ENCODE peak calls at places on chromosomes 1 and 21, in four cellular contexts. T, A, H and C are unnamed samples.

GRCh38 chr1:38613996-38614395 is 245.6 kb downstream of the RRAGC start:
- DNase-seq in H (peak), T (no peak), A (no peak), C (no peak)

GRCh38 chr21:44931501-44932365 is 8.1 kb upstream of the SLX9 start:
- DNase-seq in T (no peak), A (no peak), H (no peak), C (no peak)

GRCh38 chr1:157390646-157391045 is 161.7 kb downstream of the FCRL5 start:
- DNase-seq in A (no peak), H (no peak), T (no peak), C (no peak)

GRCh38 chr1:41357451-41358151 is 3.6 kb upstream of the FOXO6 start:
- DNase-seq in H (peak), A (no peak), T (no peak), C (no peak)

GRCh38 chr1:226209307-226210059 is 14.0 kb upstream of the MIXL1 start:
- DNase-seq in T (no peak), A (no peak), H (no peak), C (no peak)

GRCh38 chr1:147598631-147599361 is 57.5 kb downstream of the BCL9 start:
- DNase-seq in A (peak), T (peak), H (peak), C (peak)

GRCh38 chr1:246355421-246356230 is 151.5 kb downstream of the SMYD3 start:
- DNase-seq in H (no peak), T (no peak), A (no peak), C (no peak)

GRCh38 chr1:21774835-21775541 is 8.0 kb downstream of the USP48 start:
- DNase-seq in A (no peak), T (no peak), H (no peak), C (no peak)

GRCh38 chr21:37710555-37711293 is 205.5 kb downstream of the KCNJ6 start:
- DNase-seq in H (peak), A (no peak), T (no peak), C (peak)

GRCh38 chr1:115320368-115320767 is 17.7 kb downstream of the NGF start:
- DNase-seq in T (no peak), H (no peak), A (no peak), C (no peak)

GRCh38 chr1:165857046-165857801 is 29.8 kb downstream of the UCK2 start:
- DNase-seq in T (no peak), H (no peak), A (no peak), C (no peak)